ENCODE peak calls at places on chromosomes 13 and 19, in nine cellular contexts. A is psoas muscle; W is naive thymus-derived CD4-positive, alpha-beta T cell; P is uterus; D is ovary; K is aorta; M is heart left ventricle; V is body of pancreas; L is mammary epithelial cell. B is an unnamed sample. For H3K4me1, the result is how much of the 10 kb centered on the place peaks cover.

GRCh38 chr19:4067396-4068057 is 828 bp upstream of the ZBTB7A start:
- DNase-seq in M (peak), V (no peak), D (peak), P (peak), K (peak), W (peak), A (peak), L (no peak), B (no peak)

GRCh38 chr13:97422118-97423054 is 11.6 kb upstream of the RAP2A start:
- DNase-seq in D (no peak), P (no peak), W (no peak), M (no peak), A (no peak), K (no peak), V (no peak), L (no peak), B (peak)

GRCh38 chr13:32728327-32728726 is 142.1 kb downstream of the PDS5B start:
- DNase-seq in L (no peak), K (no peak), W (no peak), P (no peak), V (no peak), M (no peak), D (no peak), A (no peak), B (no peak)

GRCh38 chr13:24220086-24220703 is 59.7 kb downstream of the SPATA13 start:
- DNase-seq in D (peak), W (peak), K (no peak), L (peak), M (peak), P (no peak), A (no peak), V (peak), B (peak)

GRCh38 chr13:45447050-45447661 is 17.6 kb upstream of the COG3 start:
- DNase-seq in W (no peak), D (peak), V (no peak), A (no peak), P (no peak), M (no peak), K (no peak), L (no peak), B (peak)

GRCh38 chr19:52453324-52454094 is at the start of gene ZNF578:
- DNase-seq in M (peak), W (peak), K (peak), A (peak), L (peak), D (peak), P (peak), V (peak), B (peak)

GRCh38 chr19:18879579-18880373 is 16.2 kb downstream of the CERS1 start:
- DNase-seq in K (no peak), W (no peak), P (no peak), L (peak), D (no peak), A (no peak), V (no peak), M (no peak), B (no peak)

GRCh38 chr19:56309511-56310185 is 5.0 kb downstream of the ZSCAN5A start:
- DNase-seq in A (peak), W (peak), K (peak), D (no peak), V (peak), L (peak), M (peak), P (no peak), B (peak)

GRCh38 chr19:49514151-49514550 is 1.7 kb downstream of the FCGRT start:
- DNase-seq in K (no peak), V (no peak), P (no peak), L (no peak), W (no peak), D (no peak), A (no peak), M (no peak), B (no peak)

GRCh38 chr19:19342086-19343015 is 21.7 kb downstream of the MAU2 start:
- DNase-seq in A (peak), P (peak), V (peak), K (peak), M (peak), W (no peak), L (peak), D (peak), B (peak)

GRCh38 chr13:60811581-60811980 is 414.6 kb downstream of the TDRD3 start:
- DNase-seq in A (no peak), W (no peak), K (no peak), L (no peak), V (no peak), D (no peak), P (no peak), M (no peak), B (no peak)

GRCh38 chr13:77239312-77239711 is 87.6 kb downstream of the MYCBP2 start:
- DNase-seq in L (no peak), V (no peak), A (no peak), W (no peak), K (no peak), D (no peak), P (no peak), M (no peak), B (no peak)

GRCh38 chr13:99031725-99032298 is 53.9 kb upstream of the DOCK9 start:
- DNase-seq in L (peak), P (no peak), K (no peak), D (no peak), M (no peak), W (no peak), A (no peak), V (no peak), B (no peak)

GRCh38 chr19:57789288-57789687 is 19.8 kb downstream of the ZNF586 start:
- DNase-seq in P (no peak), A (no peak), L (no peak), W (no peak), D (no peak), K (no peak), V (no peak), M (no peak), B (no peak)

GRCh38 chr19:48489608-48490216 is 20.5 kb downstream of the CYTH2 start:
- DNase-seq in D (peak), W (peak), P (peak), M (peak), K (peak), V (peak), A (peak), L (peak), B (peak)

GRCh38 chr13:88461272-88462009 is 790.3 kb downstream of the SLITRK5 start:
- DNase-seq in D (no peak), V (no peak), W (no peak), L (no peak), M (no peak), K (no peak), A (no peak), P (no peak), B (no peak)

GRCh38 chr13:54194233-54195024 is 1165.8 kb downstream of the OLFM4 start:
- DNase-seq in K (no peak), V (no peak), D (no peak), A (no peak), W (no peak), M (no peak), P (no peak), L (no peak), B (no peak)

GRCh38 chr13:112703935-112704633 is 14.2 kb downstream of the ATP11A start:
- DNase-seq in P (no peak), K (peak), V (peak), D (peak), M (peak), W (no peak), L (no peak), A (peak), B (no peak)

GRCh38 chr13:103839460-103839859 is 773.2 kb upstream of the SLC10A2 start:
- DNase-seq in D (no peak), L (no peak), A (no peak), W (no peak), M (no peak), V (no peak), P (no peak), K (no peak), B (no peak)

GRCh38 chr13:86020350-86021002 is 221.3 kb upstream of the SLITRK6 start:
- DNase-seq in K (no peak), P (no peak), M (no peak), V (no peak), A (no peak), L (peak), W (no peak), D (no peak), B (no peak)

GRCh38 chr13:57724486-57725272 is 93.1 kb downstream of the PCDH17 start:
- DNase-seq in M (no peak), L (no peak), P (no peak), W (no peak), A (no peak), D (no peak), V (no peak), K (no peak), B (no peak)

GRCh38 chr13:31951215-31951678 is 80.3 kb upstream of the FRY start:
- DNase-seq in W (no peak), P (no peak), L (peak), M (peak), V (peak), K (no peak), D (no peak), A (peak), B (peak)

GRCh38 chr19:12994701-12995595 is at the start of gene NFIX:
- DNase-seq in P (peak), K (peak), V (peak), M (peak), D (peak), L (peak), A (peak), W (peak), B (peak)

GRCh38 chr13:110644892-110645521 is 29.7 kb downstream of the NAXD start:
- DNase-seq in A (peak), D (no peak), P (peak), M (peak), K (peak), V (peak), W (peak), L (peak), B (peak)

GRCh38 chr13:99812611-99813010 is 159.0 kb downstream of the ZIC5 start:
- DNase-seq in A (no peak), V (peak), M (no peak), P (no peak), L (no peak), W (no peak), K (no peak), D (no peak), B (no peak)

GRCh38 chr13:44842158-44842557 is 147.1 kb downstream of the NUFIP1 start:
- DNase-seq in A (no peak), K (no peak), W (no peak), D (no peak), P (no peak), L (no peak), M (no peak), V (no peak), B (no peak)

GRCh38 chr13:73998631-73999030 is 135.6 kb downstream of the KLF12 start:
- DNase-seq in W (no peak), L (no peak), K (no peak), V (no peak), P (no peak), A (no peak), M (no peak), D (no peak), B (no peak)

GRCh38 chr13:110620596-110620995 is 5.3 kb downstream of the NAXD start:
- DNase-seq in L (no peak), V (no peak), P (no peak), W (no peak), K (no peak), A (no peak), M (no peak), D (no peak), B (no peak)

GRCh38 chr19:29927944-29928669 is 13.9 kb upstream of the URI1 start:
- DNase-seq in W (no peak), K (no peak), D (no peak), L (no peak), V (no peak), M (no peak), P (no peak), A (no peak), B (peak)

GRCh38 chr19:6239401-6239844 is 40.4 kb downstream of the MLLT1 start:
- DNase-seq in K (peak), A (peak), L (peak), W (no peak), P (no peak), V (no peak), D (peak), M (no peak), B (peak)

GRCh38 chr19:54376610-54377009 is 11.9 kb upstream of the LAIR1 start:
- DNase-seq in A (no peak), M (no peak), W (no peak), P (no peak), V (no peak), L (no peak), K (no peak), D (no peak), B (no peak)

GRCh38 chr19:54379187-54379678 is 14.5 kb upstream of the LAIR1 start:
- DNase-seq in P (no peak), K (no peak), D (no peak), V (no peak), A (no peak), M (no peak), W (no peak), L (no peak), B (no peak)

GRCh38 chr19:54383330-54383729 is 18.6 kb upstream of the LAIR1 start:
- DNase-seq in W (no peak), L (no peak), D (no peak), P (no peak), A (no peak), M (no peak), V (no peak), K (no peak), B (no peak)

GRCh38 chr19:54380897-54381296 is 16.2 kb upstream of the LAIR1 start:
- DNase-seq in P (no peak), K (no peak), M (no peak), A (no peak), W (no peak), D (no peak), L (no peak), V (no peak), B (no peak)
- H3K4me1 ChIP-seq in P (under half), K (under half), M (under half), A (under half), W (under half), D (under half), L (under half), V (under half), B (under half)

DNA sequence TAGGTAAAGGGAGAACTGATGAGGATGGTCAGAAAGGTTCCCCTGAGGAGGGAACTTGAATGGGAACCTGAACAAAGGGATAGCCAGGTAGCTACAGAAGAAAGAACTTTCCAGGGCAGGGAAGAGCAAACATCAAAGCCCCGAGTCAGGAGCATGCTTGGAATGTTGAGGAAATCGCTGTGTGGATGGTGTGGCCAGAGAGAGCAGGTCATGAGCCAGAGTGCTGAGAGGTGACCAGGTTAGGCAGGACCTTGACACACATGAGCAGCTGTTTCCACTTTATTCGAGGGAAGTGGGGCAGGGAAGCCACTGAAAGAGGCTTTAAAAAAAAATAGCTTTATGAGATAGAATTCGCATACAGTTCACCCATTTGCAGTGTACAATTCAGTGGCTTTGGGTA is 4.4 kb downstream of the RAB8A start:
- DNase-seq in A (no peak), W (no peak), K (no peak), D (no peak), P (no peak), L (no peak), M (no peak), V (no peak), B (peak)
- H3K4me3 ChIP-seq in A (no peak), W (no peak), K (no peak), D (no peak), P (no peak), L (no peak), M (no peak), V (no peak), B (no peak)

DNA sequence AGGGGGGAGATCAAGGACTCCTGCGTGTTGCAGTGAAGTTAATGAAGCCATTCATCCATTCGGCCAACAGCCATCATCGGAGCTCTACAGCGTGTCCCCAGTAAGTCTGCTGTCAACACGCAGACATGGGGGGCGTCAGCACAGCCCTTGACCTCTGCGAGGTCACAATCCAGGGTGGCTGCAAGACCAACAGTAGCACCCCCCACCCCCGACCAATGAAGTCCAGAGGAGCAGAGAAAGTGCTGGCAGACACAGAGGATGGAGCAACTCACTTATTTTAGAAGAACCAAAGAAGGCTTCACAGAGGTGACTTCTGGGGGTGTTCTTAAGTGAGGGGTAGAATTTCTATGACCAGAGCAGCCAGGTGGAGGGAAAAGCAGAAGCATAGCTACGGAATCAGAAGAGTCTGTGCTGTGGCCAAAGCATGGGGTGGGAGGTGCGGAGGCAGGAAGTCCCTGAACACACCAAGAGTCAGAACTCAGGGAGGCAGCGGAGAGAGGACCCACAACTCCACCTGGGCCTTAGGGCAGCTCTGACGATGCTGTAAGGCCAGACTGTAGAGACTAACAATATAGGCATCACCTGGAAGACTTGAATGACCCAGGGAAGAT is 185.4 kb downstream of the FOXO1 start:
- DNase-seq in M (no peak), P (no peak), K (no peak), L (no peak), W (no peak), V (no peak), A (no peak), D (no peak), B (no peak)
- H3K4me1 ChIP-seq in M (half or more), P (under half), K (under half), L (under half), W (half or more), V (half or more), A (under half), D (under half), B (under half)

DNA sequence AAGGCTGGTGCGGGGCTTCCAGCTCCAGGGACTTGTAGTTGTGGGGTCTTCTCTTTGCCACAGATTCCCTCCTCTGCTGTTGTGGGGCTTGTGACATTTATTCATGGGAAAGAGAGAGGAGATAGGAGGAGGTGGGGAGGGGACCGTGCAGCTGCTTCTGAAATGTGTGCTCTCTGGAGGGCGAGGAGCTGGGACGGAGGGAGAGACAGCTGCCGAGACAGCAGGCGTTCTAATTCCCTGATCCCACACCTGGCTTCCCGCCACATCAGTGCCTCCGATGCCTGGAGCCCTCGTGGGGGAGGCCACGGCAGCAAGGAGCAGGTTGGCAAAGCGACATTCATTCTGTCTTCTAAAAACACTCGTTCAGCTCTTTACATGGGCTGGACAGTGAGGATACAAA is 164.4 kb downstream of the USP12 start:
- DNase-seq in K (no peak), L (no peak), V (no peak), D (no peak), P (no peak), M (no peak), A (no peak), W (no peak), B (no peak)
- H3K4me3 ChIP-seq in K (no peak), L (peak), V (peak), D (no peak), P (no peak), M (peak), A (peak), W (no peak), B (no peak)

DNA sequence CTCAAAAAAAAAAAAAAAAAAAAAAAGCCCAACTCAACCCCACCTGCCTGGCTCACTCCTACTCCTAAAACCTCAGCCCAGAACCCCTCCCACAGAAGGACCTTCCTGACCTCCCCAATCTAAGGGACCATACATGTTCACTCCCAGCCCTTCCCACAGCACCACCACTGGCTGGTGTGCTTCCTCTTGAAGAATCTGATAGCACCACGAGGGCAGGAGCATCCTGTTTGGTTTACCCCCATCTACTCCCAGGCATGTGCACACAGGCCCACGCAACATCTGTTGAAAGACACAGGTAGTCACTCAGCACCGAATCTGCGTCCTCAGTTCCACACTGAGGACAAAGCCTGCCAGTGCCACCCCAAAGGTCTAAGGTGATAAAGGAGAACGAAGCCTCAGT is 8.2 kb downstream of the LATS2 start:
- DNase-seq in M (no peak), V (no peak), L (peak), P (no peak), W (no peak), K (no peak), D (no peak), A (no peak), B (peak)
- H3K4me1 ChIP-seq in M (half or more), V (under half), L (under half), P (under half), W (under half), K (under half), D (under half), A (half or more), B (under half)

GRCh38 chr13:36456577-36456976 is 24.3 kb downstream of the CCNA1 start:
- DNase-seq in K (no peak), D (no peak), M (no peak), V (no peak), L (no peak), W (no peak), A (no peak), P (no peak), B (no peak)

DNA sequence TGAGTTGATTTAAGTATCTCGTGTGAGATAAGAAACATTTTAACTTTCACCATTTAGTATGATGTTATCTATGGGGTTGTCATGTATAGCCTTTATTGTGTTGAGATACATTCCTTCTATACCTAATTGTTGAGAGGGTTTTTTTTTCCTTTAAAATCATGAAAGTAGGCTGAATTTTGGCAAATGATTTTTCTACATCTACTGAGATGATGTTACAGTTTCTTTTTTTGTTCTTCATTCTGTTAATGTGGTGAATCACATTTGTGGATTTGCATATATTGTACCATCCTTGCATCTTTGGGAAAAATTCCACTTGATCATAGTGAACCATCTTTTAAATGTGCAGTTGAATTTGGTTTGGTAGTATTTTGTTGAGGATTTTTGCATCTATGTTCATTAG is 29.2 kb downstream of the CCNA1 start:
- DNase-seq in K (no peak), L (no peak), P (no peak), D (no peak), W (no peak), V (no peak), M (no peak), A (no peak), B (no peak)
- H3K4me3 ChIP-seq in K (no peak), L (no peak), P (no peak), D (no peak), W (no peak), V (no peak), M (no peak), A (no peak), B (no peak)

GRCh38 chr13:84139561-84140158 is 257.4 kb upstream of the SLITRK1 start:
- DNase-seq in K (no peak), W (no peak), A (no peak), P (no peak), L (peak), M (no peak), D (no peak), V (no peak), B (no peak)
- H3K4me1 ChIP-seq in K (under half), W (under half), A (under half), P (under half), L (under half), M (under half), D (under half), V (under half), B (under half)

GRCh38 chr13:114027046-114027760 is 53.3 kb upstream of the C13orf46 start:
- DNase-seq in W (no peak), M (peak), A (peak), V (no peak), P (no peak), D (peak), K (peak), L (no peak), B (no peak)
- H3K4me3 ChIP-seq in W (no peak), M (no peak), A (no peak), V (no peak), P (no peak), D (no peak), K (no peak), L (no peak), B (no peak)